ENCODE peak calls at places on chromosomes 4 and X, in ten cellular contexts. R is body of pancreas, T is breast epithelium, Y is uterus, Q is testis, D is K562, N is esophagus squamous epithelium, E is transverse colon, W is stomach, C is sigmoid colon. U is an unnamed sample.

GRCh38 chr4:71113294-71113693 is 119.8 kb downstream of the DCK start:
- DNase-seq in R (no peak), T (no peak), Y (no peak), Q (no peak), D (no peak), N (no peak), E (peak), W (no peak), C (no peak), U (no peak)

GRCh38 chr4:144754562-144755410 is 108.8 kb downstream of the HHIP start:
- DNase-seq in R (peak), T (no peak), Y (no peak), Q (no peak), D (no peak), N (no peak), E (no peak), W (no peak), C (no peak), U (no peak)

GRCh38 chrX:152913354-152913753 is 15.5 kb downstream of the ZNF185 start:
- DNase-seq in R (no peak), T (no peak), Y (no peak), Q (no peak), D (no peak), N (no peak), E (no peak), W (no peak), C (no peak), U (no peak)

GRCh38 chr4:150149381-150149780 is 71.1 kb downstream of the DCLK2 start:
- DNase-seq in R (no peak), T (no peak), Y (no peak), Q (no peak), D (no peak), N (no peak), E (no peak), W (no peak), C (no peak), U (no peak)

GRCh38 chrX:95764972-95765451 is 919.6 kb upstream of the DIAPH2 start:
- DNase-seq in R (peak), T (no peak), Y (no peak), Q (peak), D (no peak), N (no peak), E (no peak), W (no peak), C (no peak), U (peak)

GRCh38 chr4:188383180-188383579 is 243.9 kb downstream of the TRIML1 start:
- DNase-seq in R (no peak), T (no peak), Y (no peak), Q (no peak), D (no peak), N (no peak), E (no peak), W (no peak), C (no peak), U (no peak)

GRCh38 chr4:23835814-23836478 is 53.9 kb downstream of the PPARGC1A start:
- DNase-seq in R (no peak), T (no peak), Y (no peak), Q (no peak), D (no peak), N (no peak), E (no peak), W (no peak), C (no peak), U (no peak)

GRCh38 chr4:174408841-174409552 is 113.3 kb downstream of the HPGD start:
- DNase-seq in R (no peak), T (no peak), Y (no peak), Q (no peak), D (no peak), N (no peak), E (peak), W (no peak), C (no peak), U (no peak)

GRCh38 chr4:174375422-174375821 is 91.7 kb downstream of the CEP44 start:
- DNase-seq in R (no peak), T (no peak), Y (no peak), Q (no peak), D (no peak), N (no peak), E (no peak), W (no peak), C (no peak), U (no peak)

GRCh38 chrX:49951524-49952193 is 29.3 kb downstream of the CLCN5 start:
- DNase-seq in R (no peak), T (no peak), Y (no peak), Q (no peak), D (no peak), N (no peak), E (no peak), W (no peak), C (no peak), U (no peak)

GRCh38 chrX:129522184-129523059 is 868 bp downstream of the SMARCA1 start:
- DNase-seq in R (peak), T (no peak), Y (peak), Q (peak), D (peak), N (no peak), E (peak), W (peak), C (peak), U (no peak)

GRCh38 chrX:2928127-2928582 is 984 bp downstream of the ARSD start:
- DNase-seq in R (peak), T (peak), Y (peak), Q (peak), D (no peak), N (peak), E (peak), W (peak), C (peak), U (no peak)

GRCh38 chr4:52560844-52561280 is 98.2 kb downstream of the USP46 start:
- DNase-seq in R (no peak), T (no peak), Y (no peak), Q (no peak), D (no peak), N (no peak), E (no peak), W (no peak), C (no peak), U (no peak)

GRCh38 chr4:32000846-32001488 is 1280.8 kb downstream of the PCDH7 start:
- DNase-seq in R (no peak), T (no peak), Y (no peak), Q (no peak), D (no peak), N (no peak), E (no peak), W (no peak), C (no peak), U (no peak)

GRCh38 chr4:98908182-98908581 is 20.8 kb downstream of the EIF4E start:
- DNase-seq in R (no peak), T (no peak), Y (no peak), Q (no peak), D (no peak), N (no peak), E (no peak), W (no peak), C (no peak), U (no peak)

DNA sequence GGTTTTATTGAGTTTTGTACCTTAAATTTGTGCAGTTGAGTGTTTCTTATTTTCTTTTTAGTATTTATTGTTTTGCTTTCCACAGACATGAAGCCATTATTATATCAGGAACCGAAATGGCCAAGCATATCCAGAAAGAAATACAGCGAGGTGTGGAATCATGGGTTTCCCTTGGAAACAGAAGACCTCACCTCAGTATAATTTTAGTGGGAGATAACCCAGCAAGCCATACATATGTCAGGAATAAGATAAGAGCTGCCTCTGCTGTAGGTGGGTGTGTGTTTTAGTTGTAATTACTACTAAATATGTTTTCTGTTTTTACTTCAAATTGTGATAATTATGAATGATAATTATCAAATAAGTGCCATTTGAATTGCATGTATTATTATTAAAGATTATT is 16.5 kb downstream of the MTHFD2L start:
- DNase-seq in R (no peak), T (no peak), Y (no peak), Q (no peak), D (peak), N (no peak), E (no peak), W (no peak), C (no peak), U (peak)
- TF ChIP-seq POLR2A in R (no peak), T (no peak), Y (no peak), Q (no peak), D (no peak), N (no peak), E (no peak), W (no peak), C (no peak), U (no peak)

GRCh38 chrX:106323357-106323756 is 155.3 kb downstream of the PWWP3B start:
- DNase-seq in R (no peak), T (no peak), Y (no peak), Q (no peak), D (no peak), N (no peak), E (no peak), W (no peak), C (no peak), U (no peak)
- TF ChIP-seq POLR2A in R (no peak), T (no peak), Y (no peak), Q (no peak), D (no peak), N (no peak), E (no peak), W (no peak), C (no peak), U (no peak)

GRCh38 chr4:53591372-53591892 is at the start of gene LNX1:
- DNase-seq in R (peak), T (peak), Y (no peak), Q (no peak), D (peak), N (peak), E (peak), W (peak), C (no peak), U (no peak)
- TF ChIP-seq POLR2A in R (peak), T (no peak), Y (no peak), Q (no peak), D (peak), N (peak), E (peak), W (no peak), C (no peak), U (no peak)

GRCh38 chr4:186134254-186134653 is 29.8 kb downstream of the FAM149A start:
- DNase-seq in R (peak), T (no peak), Y (no peak), Q (no peak), D (no peak), N (no peak), E (peak), W (no peak), C (no peak), U (no peak)
- TF ChIP-seq POLR2A in R (no peak), T (no peak), Y (no peak), Q (no peak), D (no peak), N (no peak), E (no peak), W (no peak), C (no peak), U (no peak)

DNA sequence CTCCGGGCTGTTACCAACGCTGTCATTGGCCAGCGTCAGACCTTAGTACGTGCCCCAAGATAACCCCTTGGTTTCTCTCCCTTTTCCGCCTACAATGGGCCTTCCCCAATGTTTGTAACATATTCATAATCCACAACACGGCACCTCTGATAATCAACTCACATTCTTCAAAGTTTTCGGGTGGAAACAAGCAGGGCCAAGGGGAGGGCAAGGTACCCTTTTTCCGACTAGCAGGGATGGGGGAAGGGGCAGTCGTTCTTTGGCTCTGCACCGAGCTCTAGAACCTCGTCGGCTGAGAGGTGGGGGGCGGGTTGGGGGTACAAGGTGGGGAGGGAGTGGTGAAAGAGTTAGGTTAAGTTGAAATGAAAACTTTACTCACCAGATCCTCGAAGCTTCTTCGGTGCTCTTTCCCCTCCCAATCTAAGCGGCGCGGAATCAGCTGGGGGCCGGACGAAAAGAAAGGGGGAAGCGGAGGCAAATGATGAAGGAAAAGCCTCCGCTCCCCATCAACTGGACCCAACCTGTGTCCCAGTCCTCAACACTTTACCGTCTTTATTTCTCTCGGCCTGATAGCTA is 1.4 kb downstream of the BRWD3 start:
- DNase-seq in R (peak), T (peak), Y (peak), Q (peak), D (peak), N (peak), E (peak), W (peak), C (peak), U (peak)
- TF ChIP-seq POLR2A in R (no peak), T (no peak), Y (no peak), Q (no peak), D (no peak), N (no peak), E (peak), W (no peak), C (no peak), U (peak)

DNA sequence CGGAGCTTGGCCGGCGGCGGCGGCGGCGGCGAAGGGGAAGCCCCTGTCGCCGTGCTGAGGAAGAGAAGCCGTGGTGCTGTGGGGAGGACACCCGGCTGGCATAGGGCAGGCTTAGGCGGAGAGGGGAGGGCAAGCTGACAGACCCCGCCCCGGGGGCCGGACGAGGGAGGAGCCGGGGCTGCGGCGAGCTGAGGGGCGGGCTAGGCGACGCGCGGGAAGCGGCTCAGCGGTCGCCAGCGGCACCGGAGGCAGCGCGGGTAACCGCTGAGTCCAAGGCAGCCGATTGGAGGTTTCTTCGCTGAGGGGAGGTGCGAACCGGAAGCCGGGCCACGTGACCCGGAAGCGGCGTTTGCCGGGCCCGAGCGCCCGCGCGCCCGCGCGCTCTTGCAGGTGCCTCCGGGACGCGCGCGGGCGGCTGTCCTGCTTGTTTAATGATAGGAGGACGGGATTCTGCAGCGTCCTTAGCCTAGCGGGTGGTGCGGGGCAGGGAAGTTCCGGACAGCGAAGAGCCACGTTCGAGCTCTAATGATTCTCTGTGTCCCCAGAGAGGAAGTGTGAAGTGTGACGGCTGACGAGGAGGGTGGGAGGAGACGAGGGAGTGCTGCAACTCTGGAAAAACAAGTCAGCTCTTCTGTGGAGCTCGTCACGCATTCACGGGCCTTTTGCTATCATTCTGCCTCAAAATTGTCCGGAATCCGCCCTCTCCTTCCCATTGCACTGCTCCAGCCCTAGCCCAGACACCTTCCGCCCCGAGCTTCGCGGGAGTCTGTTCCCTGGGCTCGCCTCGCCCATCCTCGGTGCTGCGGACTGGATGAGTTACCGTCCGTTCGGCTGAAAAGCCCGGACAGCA is at the start of gene AP1S2:
- DNase-seq in R (peak), T (peak), Y (peak), Q (peak), D (peak), N (peak), E (peak), W (peak), C (peak), U (peak)
- TF ChIP-seq POLR2A in R (peak), T (peak), Y (peak), Q (no peak), D (peak), N (no peak), E (peak), W (no peak), C (peak), U (peak)